ENCODE peak calls at places on chromosomes 1 and 21, in seven cellular contexts. V is activated CD4-positive, alpha-beta T cell treated with anti-CD3 and anti-CD28 coated beads for 24 hours; G is endothelial cell; C is spleen; I is NCI-H510A treated with DMSO at 0.1 percent for 48 hours; P is HT1080; K is choroid plexus epithelial cell. Y is an unnamed sample.

GRCh38 chr1:156172696-156173470 is 19.5 kb downstream of the SEMA4A start:
- DNase-seq in I (no peak), G (no peak), V (no peak), K (no peak), C (no peak), P (no peak), Y (no peak)

GRCh38 chr1:6495041-6495441 is 3.6 kb upstream of the PLEKHG5 start:
- DNase-seq in P (no peak), C (no peak), V (no peak), I (no peak), G (no peak), K (no peak), Y (no peak)

GRCh38 chr1:182615468-182616129 is 11.4 kb upstream of the RGS16 start:
- DNase-seq in P (no peak), I (peak), V (peak), C (no peak), K (peak), G (no peak), Y (no peak)

GRCh38 chr1:85576256-85576641 is 4.3 kb upstream of the CCN1 start:
- DNase-seq in C (no peak), P (no peak), K (no peak), V (no peak), I (no peak), G (no peak), Y (no peak)

GRCh38 chr1:25204797-25205441 is 27.4 kb downstream of the SYF2 start:
- DNase-seq in G (no peak), P (peak), K (peak), I (peak), V (no peak), C (no peak), Y (peak)

GRCh38 chr1:76124196-76124595 is 49.6 kb downstream of the ST6GALNAC3 start:
- DNase-seq in G (no peak), V (no peak), K (no peak), C (no peak), I (no peak), P (peak), Y (no peak)

GRCh38 chr1:36864182-36865079 is 169.9 kb downstream of the GRIK3 start:
- DNase-seq in K (no peak), P (no peak), G (peak), I (peak), V (peak), C (no peak), Y (no peak)

GRCh38 chr1:53737648-53738204 is 1.2 kb downstream of the GLIS1 start:
- DNase-seq in G (peak), K (peak), V (no peak), C (no peak), I (no peak), P (no peak), Y (no peak)

GRCh38 chr1:161080391-161081150 is 8.8 kb downstream of the NECTIN4 start:
- DNase-seq in K (peak), V (no peak), G (no peak), P (no peak), I (no peak), C (no peak), Y (no peak)

GRCh38 chr1:48869116-48869893 is 92.6 kb upstream of the BEND5 start:
- DNase-seq in K (no peak), I (no peak), P (no peak), V (no peak), C (no peak), G (no peak), Y (no peak)

GRCh38 chr1:113681596-113682337 is 77.5 kb downstream of the PHTF1 start:
- DNase-seq in C (no peak), V (no peak), I (no peak), P (no peak), G (no peak), K (no peak), Y (no peak)

GRCh38 chr1:94675373-94675772 is 133.8 kb upstream of the F3 start:
- DNase-seq in P (no peak), K (peak), G (no peak), V (no peak), I (no peak), C (no peak), Y (no peak)

GRCh38 chr1:59406437-59407164 is 109.7 kb downstream of the FGGY start:
- DNase-seq in G (no peak), P (no peak), V (no peak), C (no peak), K (no peak), I (no peak), Y (no peak)

GRCh38 chr1:25711555-25712298 is 88.3 kb upstream of the SELENON start:
- DNase-seq in I (no peak), G (no peak), C (peak), P (no peak), K (peak), V (peak), Y (no peak)

GRCh38 chr1:28370220-28371010 is 875 bp downstream of the PHACTR4 start:
- DNase-seq in V (peak), G (peak), C (peak), K (peak), I (no peak), P (peak), Y (no peak)

GRCh38 chr21:41215856-41216408 is 48.0 kb downstream of the BACE2 start:
- DNase-seq in V (no peak), K (no peak), I (no peak), C (no peak), G (no peak), P (no peak), Y (no peak)

GRCh38 chr1:212432706-212433576 is at the start of gene NENF:
- DNase-seq in V (peak), C (peak), K (peak), I (peak), P (peak), G (peak), Y (peak)

GRCh38 chr1:208942394-208942793 is 641.1 kb upstream of the CAMK1G start:
- DNase-seq in I (no peak), P (no peak), C (no peak), G (no peak), V (no peak), K (no peak), Y (no peak)

GRCh38 chr1:109630081-109630880 is 10.6 kb downstream of the AMPD2 start:
- DNase-seq in V (no peak), C (no peak), G (peak), P (no peak), I (no peak), K (no peak), Y (no peak)

GRCh38 chr1:76336951-76337371 is 262.4 kb downstream of the ST6GALNAC3 start:
- DNase-seq in I (peak), C (no peak), V (no peak), K (peak), P (peak), G (no peak), Y (no peak)

GRCh38 chr1:11550664-11551283 is 71.8 kb downstream of the DISP3 start:
- DNase-seq in P (peak), V (peak), I (no peak), K (peak), C (no peak), G (peak), Y (no peak)

GRCh38 chr1:220881918-220882891 is 3.0 kb downstream of the HLX start:
- DNase-seq in I (no peak), G (peak), P (no peak), C (peak), K (peak), V (no peak), Y (no peak)

GRCh38 chr1:212453156-212453857 is 20.6 kb downstream of the NENF start:
- DNase-seq in K (no peak), P (no peak), I (no peak), G (no peak), V (no peak), C (peak), Y (no peak)

GRCh38 chr1:235329139-235329808 is 904 bp downstream of the GGPS1 start:
- DNase-seq in C (peak), V (no peak), I (no peak), P (no peak), G (peak), K (peak), Y (no peak)

GRCh38 chr1:39261712-39262221 is 57.3 kb downstream of the MACF1 start:
- DNase-seq in G (no peak), V (no peak), I (no peak), C (no peak), P (peak), K (peak), Y (no peak)

GRCh38 chr1:214899908-214900470 is 182.5 kb upstream of the KCNK2 start:
- DNase-seq in I (no peak), G (no peak), V (no peak), K (peak), P (peak), C (no peak), Y (peak)

GRCh38 chr1:101465941-101466340 is 229.1 kb downstream of the S1PR1 start:
- DNase-seq in C (no peak), P (no peak), I (no peak), G (no peak), V (no peak), K (no peak), Y (no peak)